ENCODE peak calls at places on chromosomes 4 and X, in seven cellular contexts. P is H9; D is GM10248; A is type B pancreatic cell; O is effector CD4-positive, alpha-beta T cell; U is astrocyte of the spinal cord; S is activated T-cell treated with anti-CD3 and anti-CD28 coated beads, Interleukin-2, amount 50 U/mL, for 72 hours. Z is an unnamed sample.

GRCh38 chr4:102518703-102519131 is 17.6 kb downstream of the NFKB1 start:
- DNase-seq in D (no peak), U (peak), S (no peak), A (no peak), P (no peak), O (peak), Z (no peak)

GRCh38 chr4:184968784-184969201 is 49.5 kb upstream of the HELT start:
- DNase-seq in P (peak), S (peak), D (no peak), U (no peak), A (no peak), O (no peak), Z (no peak)

GRCh38 chr4:109441858-109442480 is 8.4 kb downstream of the SEC24B start:
- DNase-seq in P (no peak), D (no peak), A (no peak), S (no peak), O (no peak), U (no peak), Z (no peak)

GRCh38 chr4:167613381-167613780 is 379.1 kb upstream of the SPOCK3 start:
- DNase-seq in U (no peak), O (no peak), D (no peak), A (no peak), P (no peak), S (no peak), Z (no peak)

GRCh38 chr4:146709956-146710355 is 71.3 kb downstream of the POU4F2 start:
- DNase-seq in D (no peak), O (no peak), U (no peak), P (no peak), A (no peak), S (no peak), Z (no peak)

GRCh38 chrX:1391370-1391706 is 575 bp downstream of the SLC25A6 start:
- DNase-seq in A (no peak), U (no peak), D (peak), S (no peak), O (no peak), P (no peak), Z (no peak)

GRCh38 chr4:163738521-163738920 is 244.0 kb downstream of the TMA16 start:
- DNase-seq in P (no peak), S (no peak), A (no peak), D (no peak), O (no peak), U (no peak), Z (no peak)

GRCh38 chrX:129833153-129834004 is 10.3 kb downstream of the ZDHHC9 start:
- DNase-seq in D (no peak), A (no peak), S (no peak), U (peak), O (no peak), P (no peak), Z (no peak)

GRCh38 chr4:135497563-135498152 is 1296.1 kb upstream of the PABPC4L start:
- DNase-seq in P (no peak), O (no peak), U (no peak), S (no peak), A (no peak), D (no peak), Z (no peak)

GRCh38 chr4:187309456-187309855 is 585.8 kb upstream of the FAT1 start:
- DNase-seq in O (no peak), S (no peak), U (peak), D (no peak), P (no peak), A (no peak), Z (no peak)

GRCh38 chr4:21467551-21467950 is 481.0 kb downstream of the KCNIP4 start:
- DNase-seq in A (no peak), O (no peak), P (no peak), D (no peak), S (no peak), U (no peak), Z (no peak)

GRCh38 chr4:146638801-146639351 is at the start of gene POU4F2:
- DNase-seq in A (peak), D (peak), O (no peak), S (peak), U (peak), P (peak), Z (peak)

GRCh38 chr4:137474711-137475301 is 57.5 kb downstream of the PCDH18 start:
- DNase-seq in P (no peak), D (no peak), S (no peak), A (no peak), U (peak), O (no peak), Z (no peak)

GRCh38 chr4:2592572-2592971 is 56.1 kb downstream of the FAM193A start:
- DNase-seq in U (no peak), P (peak), O (no peak), S (no peak), D (no peak), A (no peak), Z (no peak)

GRCh38 chr4:174521800-174522182 is 497 bp downstream of the HPGD start:
- DNase-seq in D (peak), U (no peak), S (peak), A (no peak), P (peak), O (no peak), Z (no peak)